ENCODE peak calls at places on chromosomes 7 and 10, in five cellular contexts. One of them, this sample, is unnamed.

GRCh38 chr7:157041004-157041403 is 30.5 kb upstream of the MNX1 start:
- DNase-seq in transverse colon: no peak
- DNase-seq in left ventricle myocardium inferior: no peak
- DNase-seq in mesendoderm: peak; percentile 50
- DNase-seq in naive thymus-derived CD4-positive, alpha-beta T cell: no peak
- DNase-seq in this sample: peak; percentile 58

GRCh38 chr7:51430480-51431086 is 114.0 kb upstream of the COBL start:
- DNase-seq in transverse colon: peak; percentile 45
- DNase-seq in left ventricle myocardium inferior: no peak
- DNase-seq in mesendoderm: peak; percentile 56
- DNase-seq in naive thymus-derived CD4-positive, alpha-beta T cell: peak; percentile 35
- DNase-seq in this sample: peak; percentile 87

GRCh38 chr7:93185303-93186027 is 37.3 kb upstream of the SAMD9L start:
- DNase-seq in transverse colon: no peak
- DNase-seq in left ventricle myocardium inferior: no peak
- DNase-seq in mesendoderm: no peak
- DNase-seq in naive thymus-derived CD4-positive, alpha-beta T cell: no peak
- DNase-seq in this sample: no peak

GRCh38 chr10:4780782-4781181 is 45.2 kb upstream of the AKR1E2 start:
- DNase-seq in transverse colon: no peak
- DNase-seq in left ventricle myocardium inferior: no peak
- DNase-seq in mesendoderm: peak; percentile 14
- DNase-seq in naive thymus-derived CD4-positive, alpha-beta T cell: no peak
- DNase-seq in this sample: no peak

GRCh38 chr7:2520131-2520807 is 695 bp downstream of the LFNG start:
- DNase-seq in transverse colon: peak; percentile 62
- DNase-seq in left ventricle myocardium inferior: no peak
- DNase-seq in mesendoderm: no peak
- DNase-seq in naive thymus-derived CD4-positive, alpha-beta T cell: no peak
- DNase-seq in this sample: peak; percentile 77

GRCh38 chr10:836782-837181 is 94.7 kb downstream of the LARP4B start:
- DNase-seq in transverse colon: no peak
- DNase-seq in left ventricle myocardium inferior: no peak
- DNase-seq in mesendoderm: no peak
- DNase-seq in naive thymus-derived CD4-positive, alpha-beta T cell: no peak
- DNase-seq in this sample: no peak

GRCh38 chr7:112414855-112415490 is 35.3 kb upstream of the IFRD1 start:
- DNase-seq in transverse colon: no peak
- DNase-seq in left ventricle myocardium inferior: no peak
- DNase-seq in mesendoderm: peak; percentile 60
- DNase-seq in naive thymus-derived CD4-positive, alpha-beta T cell: no peak
- DNase-seq in this sample: no peak

GRCh38 chr10:12690525-12691139 is 310.9 kb downstream of the CCDC3 start:
- DNase-seq in transverse colon: no peak
- DNase-seq in left ventricle myocardium inferior: no peak
- DNase-seq in mesendoderm: peak; percentile 12
- DNase-seq in naive thymus-derived CD4-positive, alpha-beta T cell: no peak
- DNase-seq in this sample: no peak

GRCh38 chr7:2313450-2314208 is 612 bp downstream of the SNX8 start:
- DNase-seq in transverse colon: peak; percentile 35
- DNase-seq in left ventricle myocardium inferior: no peak
- DNase-seq in mesendoderm: peak; percentile 13
- DNase-seq in naive thymus-derived CD4-positive, alpha-beta T cell: no peak
- DNase-seq in this sample: no peak

GRCh38 chr10:90885176-90885575 is 13.4 kb downstream of the RPP30 start:
- DNase-seq in transverse colon: no peak
- DNase-seq in left ventricle myocardium inferior: no peak
- DNase-seq in mesendoderm: no peak
- DNase-seq in naive thymus-derived CD4-positive, alpha-beta T cell: no peak
- DNase-seq in this sample: no peak

GRCh38 chr7:116434820-116435341 is 64.7 kb upstream of the CAV2 start:
- DNase-seq in transverse colon: no peak
- DNase-seq in left ventricle myocardium inferior: no peak
- DNase-seq in mesendoderm: no peak
- DNase-seq in naive thymus-derived CD4-positive, alpha-beta T cell: no peak
- DNase-seq in this sample: no peak

DNA sequence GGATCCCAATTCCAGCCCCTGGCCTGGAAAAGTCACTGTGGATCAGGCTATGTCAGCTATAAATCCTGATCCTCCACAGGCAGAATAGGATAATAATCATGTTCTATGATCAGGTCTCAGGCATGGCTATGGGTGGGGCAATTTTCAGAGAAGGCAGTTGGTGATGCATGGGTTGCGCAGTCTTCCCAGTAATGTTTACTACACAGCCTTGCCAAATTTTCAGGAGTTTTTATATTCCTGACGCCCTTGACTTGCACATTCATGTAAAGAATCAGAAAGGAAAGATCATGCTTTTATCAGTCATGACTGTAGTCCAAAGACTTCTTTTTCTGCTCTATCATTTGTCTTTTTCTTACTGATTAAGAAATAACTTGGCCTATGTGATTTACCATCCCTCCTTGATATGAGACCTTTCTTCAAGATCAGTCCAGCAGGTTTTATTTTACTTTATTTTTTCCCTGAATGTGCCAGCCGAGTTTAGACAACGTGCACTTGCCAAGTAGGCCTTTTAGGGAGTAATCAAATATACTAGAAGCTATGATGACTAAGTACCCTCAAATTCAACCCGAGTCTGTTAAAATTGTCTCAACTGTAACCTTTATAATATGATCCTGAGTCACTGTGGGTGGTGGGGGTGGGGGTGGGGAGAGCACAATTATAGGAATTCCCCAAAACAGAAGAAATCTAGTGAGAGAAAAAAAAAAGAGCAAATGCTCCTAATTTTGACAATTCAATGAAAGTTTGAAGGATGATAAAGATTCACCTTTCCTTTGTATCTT is 31.9 kb downstream of the ARL4A start:
- DNase-seq in transverse colon: no peak
- DNase-seq in left ventricle myocardium inferior: no peak
- DNase-seq in mesendoderm: no peak
- DNase-seq in naive thymus-derived CD4-positive, alpha-beta T cell: no peak
- DNase-seq in this sample: no peak
- H3K27ac ChIP-seq in transverse colon: peak overlapping the region; percentile 60
- H3K27ac ChIP-seq in left ventricle myocardium inferior: peak overlapping the region; percentile 82
- H3K27ac ChIP-seq in mesendoderm: no peak overlapping the region
- H3K27ac ChIP-seq in naive thymus-derived CD4-positive, alpha-beta T cell: no peak overlapping the region
- H3K27ac ChIP-seq in this sample: no peak overlapping the region

GRCh38 chr7:130147710-130148325 is 57.4 kb downstream of the TMEM209 start:
- DNase-seq in transverse colon: no peak
- DNase-seq in left ventricle myocardium inferior: no peak
- DNase-seq in mesendoderm: no peak
- DNase-seq in naive thymus-derived CD4-positive, alpha-beta T cell: no peak
- DNase-seq in this sample: no peak
- H3K4me3 ChIP-seq in transverse colon: no peak overlapping the region
- H3K4me3 ChIP-seq in left ventricle myocardium inferior: no peak overlapping the region
- H3K4me3 ChIP-seq in mesendoderm: no peak overlapping the region
- H3K4me3 ChIP-seq in naive thymus-derived CD4-positive, alpha-beta T cell: no peak overlapping the region
- H3K4me3 ChIP-seq in this sample: no peak overlapping the region

GRCh38 chr7:142636751-142637150 is 112.5 kb upstream of the PRSS1 start:
- DNase-seq in transverse colon: no peak
- DNase-seq in left ventricle myocardium inferior: no peak
- DNase-seq in mesendoderm: no peak
- DNase-seq in naive thymus-derived CD4-positive, alpha-beta T cell: no peak
- DNase-seq in this sample: no peak

GRCh38 chr7:142637240-142637639 is 112.0 kb upstream of the PRSS1 start:
- DNase-seq in transverse colon: no peak
- DNase-seq in left ventricle myocardium inferior: no peak
- DNase-seq in mesendoderm: no peak
- DNase-seq in naive thymus-derived CD4-positive, alpha-beta T cell: no peak
- DNase-seq in this sample: no peak

GRCh38 chr7:142642316-142642715 is 107.0 kb upstream of the PRSS1 start:
- DNase-seq in transverse colon: no peak
- DNase-seq in left ventricle myocardium inferior: no peak
- DNase-seq in mesendoderm: no peak
- DNase-seq in naive thymus-derived CD4-positive, alpha-beta T cell: no peak
- DNase-seq in this sample: no peak

GRCh38 chr7:142638581-142638980 is 110.7 kb upstream of the PRSS1 start:
- DNase-seq in transverse colon: no peak
- DNase-seq in left ventricle myocardium inferior: no peak
- DNase-seq in mesendoderm: no peak
- DNase-seq in naive thymus-derived CD4-positive, alpha-beta T cell: no peak
- DNase-seq in this sample: no peak
- H3K27me3 ChIP-seq in transverse colon: peaks cover 23% of the 10 kb centered on the region
- H3K27me3 ChIP-seq in left ventricle myocardium inferior: peaks cover 97% of the 10 kb centered on the region
- H3K27me3 ChIP-seq in mesendoderm: no peaks in the 10 kb centered on the region
- H3K27me3 ChIP-seq in naive thymus-derived CD4-positive, alpha-beta T cell: no peaks in the 10 kb centered on the region
- H3K27me3 ChIP-seq in this sample: peaks cover 7% of the 10 kb centered on the region

DNA sequence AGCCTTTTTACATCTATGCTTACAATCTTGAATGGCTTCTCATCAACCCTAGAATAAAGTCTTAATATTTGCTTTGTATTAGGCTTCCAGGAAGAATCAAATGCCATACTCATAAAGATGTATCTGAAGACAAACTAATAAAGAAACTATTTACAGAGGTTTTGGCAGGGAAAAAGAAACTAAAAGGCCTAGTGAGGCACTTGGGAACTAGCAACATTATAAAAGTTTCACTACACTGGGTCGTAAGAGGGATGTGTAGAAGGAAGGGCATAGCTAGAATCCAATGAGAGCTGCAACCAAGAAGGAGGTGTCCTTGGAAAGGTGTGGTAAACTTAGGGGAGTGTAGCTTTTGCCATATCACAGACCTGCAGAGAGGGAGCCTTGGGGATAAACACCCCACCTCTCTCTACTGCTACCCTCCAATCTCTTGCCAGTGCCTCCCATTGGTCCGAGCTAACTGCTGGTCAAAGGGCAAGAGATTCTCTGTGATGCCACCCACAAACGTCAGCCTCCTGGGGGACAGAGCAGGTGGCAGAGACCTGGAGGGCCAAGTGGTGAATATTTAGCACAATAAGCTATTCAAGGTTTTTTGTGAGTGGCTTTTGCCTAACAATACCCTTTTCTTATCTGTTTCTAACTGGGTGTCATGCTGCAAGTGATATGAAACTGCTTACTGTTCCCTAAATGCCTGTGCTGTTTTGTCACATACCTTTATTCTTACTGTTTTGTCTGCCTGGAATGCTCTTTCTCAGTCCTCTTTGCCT is 60.7 kb downstream of the CPED1 start:
- DNase-seq in transverse colon: no peak
- DNase-seq in left ventricle myocardium inferior: no peak
- DNase-seq in mesendoderm: peak; percentile 56
- DNase-seq in naive thymus-derived CD4-positive, alpha-beta T cell: no peak
- DNase-seq in this sample: peak; percentile 65
- H3K27ac ChIP-seq in transverse colon: no peak overlapping the region
- H3K27ac ChIP-seq in left ventricle myocardium inferior: no peak overlapping the region
- H3K27ac ChIP-seq in mesendoderm: no peak overlapping the region
- H3K27ac ChIP-seq in naive thymus-derived CD4-positive, alpha-beta T cell: no peak overlapping the region
- H3K27ac ChIP-seq in this sample: no peak overlapping the region

GRCh38 chr10:30554443-30554831 is 75.1 kb downstream of the LYZL2 start:
- DNase-seq in transverse colon: no peak
- DNase-seq in left ventricle myocardium inferior: no peak
- DNase-seq in mesendoderm: no peak
- DNase-seq in naive thymus-derived CD4-positive, alpha-beta T cell: no peak
- DNase-seq in this sample: no peak
- H3K4me3 ChIP-seq in transverse colon: peak overlapping the region; percentile 18
- H3K4me3 ChIP-seq in left ventricle myocardium inferior: peak overlapping the region; percentile 51
- H3K4me3 ChIP-seq in mesendoderm: no peak overlapping the region
- H3K4me3 ChIP-seq in naive thymus-derived CD4-positive, alpha-beta T cell: no peak overlapping the region
- H3K4me3 ChIP-seq in this sample: peak overlapping the region; percentile 35

DNA sequence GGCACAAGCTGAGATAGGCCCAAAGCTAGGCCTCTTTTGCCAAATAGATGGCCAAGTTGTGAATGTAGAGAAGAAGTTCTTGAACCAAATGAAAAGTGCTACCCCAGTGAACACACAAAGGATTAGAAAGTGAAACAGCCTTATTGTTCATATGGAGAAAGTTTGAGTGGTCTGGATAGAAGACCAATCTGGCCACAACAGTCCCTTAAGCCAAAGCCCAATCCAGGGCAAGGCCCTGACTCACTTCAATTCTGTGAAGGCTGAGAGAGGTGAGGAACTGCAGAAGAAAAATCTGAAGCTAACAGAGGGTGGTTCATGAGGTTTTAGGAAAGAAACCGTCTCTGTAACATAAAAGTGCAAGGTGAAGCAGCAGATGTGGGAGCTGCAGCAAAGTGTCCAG is 18.7 kb upstream of the ATP6V0A4 start:
- DNase-seq in transverse colon: no peak
- DNase-seq in left ventricle myocardium inferior: no peak
- DNase-seq in mesendoderm: no peak
- DNase-seq in naive thymus-derived CD4-positive, alpha-beta T cell: no peak
- DNase-seq in this sample: no peak
- H3K27me3 ChIP-seq in transverse colon: no peaks in the 10 kb centered on the region
- H3K27me3 ChIP-seq in left ventricle myocardium inferior: no peaks in the 10 kb centered on the region
- H3K27me3 ChIP-seq in mesendoderm: no peaks in the 10 kb centered on the region
- H3K27me3 ChIP-seq in naive thymus-derived CD4-positive, alpha-beta T cell: no peaks in the 10 kb centered on the region
- H3K27me3 ChIP-seq in this sample: no peaks in the 10 kb centered on the region

GRCh38 chr7:150322114-150322832 is 882 bp upstream of the LRRC61 start:
- DNase-seq in transverse colon: no peak
- DNase-seq in left ventricle myocardium inferior: no peak
- DNase-seq in mesendoderm: no peak
- DNase-seq in naive thymus-derived CD4-positive, alpha-beta T cell: peak; percentile 47
- DNase-seq in this sample: peak; percentile 47
- H3K27ac ChIP-seq in transverse colon: peak overlapping the region; percentile 96
- H3K27ac ChIP-seq in left ventricle myocardium inferior: peak overlapping the region; percentile 58
- H3K27ac ChIP-seq in mesendoderm: no peak overlapping the region
- H3K27ac ChIP-seq in naive thymus-derived CD4-positive, alpha-beta T cell: peak overlapping the region; percentile 85
- H3K27ac ChIP-seq in this sample: no peak overlapping the region

DNA sequence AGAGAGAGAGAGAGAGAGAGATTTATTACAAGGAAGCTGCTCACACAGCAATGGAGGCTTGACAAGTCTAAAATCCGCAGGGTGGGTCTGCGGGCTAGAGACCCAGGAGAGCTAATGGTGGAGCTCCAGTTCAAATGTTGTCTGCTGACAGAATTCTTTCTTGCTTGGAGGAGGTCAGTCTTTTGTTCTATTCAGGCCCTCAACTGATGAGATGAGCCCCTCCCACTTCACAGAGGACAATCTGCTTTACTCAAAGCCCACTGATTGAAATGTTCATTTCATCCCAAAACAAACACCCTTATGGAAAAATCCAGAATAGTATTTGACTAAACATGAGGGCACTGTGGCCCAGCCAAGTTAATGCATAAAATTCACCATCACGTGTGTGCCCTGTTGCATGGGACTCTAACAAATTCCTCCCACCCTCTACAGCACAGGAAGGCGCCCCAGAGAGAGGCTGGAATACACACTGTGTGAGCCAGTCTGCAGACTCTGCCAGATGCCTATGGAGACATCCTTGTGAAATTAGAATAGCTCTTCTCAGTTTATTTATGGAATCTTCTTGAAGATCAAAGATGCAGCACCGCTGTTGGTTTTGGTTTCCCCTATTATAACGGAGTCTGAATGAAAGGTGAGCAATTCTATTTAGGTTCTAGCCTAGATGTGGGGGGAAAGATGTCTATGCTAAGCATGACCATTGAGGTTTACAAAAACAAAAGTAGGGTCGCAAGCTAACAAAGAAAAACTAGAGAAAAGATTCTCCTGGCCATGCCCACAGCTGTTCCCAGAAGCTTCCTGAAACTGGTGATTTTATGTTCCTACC is 123.0 kb upstream of the SFMBT2 start:
- DNase-seq in transverse colon: no peak
- DNase-seq in left ventricle myocardium inferior: no peak
- DNase-seq in mesendoderm: peak; percentile 84
- DNase-seq in naive thymus-derived CD4-positive, alpha-beta T cell: no peak
- DNase-seq in this sample: peak; percentile 75
- H3K4me3 ChIP-seq in transverse colon: no peak overlapping the region
- H3K4me3 ChIP-seq in left ventricle myocardium inferior: no peak overlapping the region
- H3K4me3 ChIP-seq in mesendoderm: no peak overlapping the region
- H3K4me3 ChIP-seq in naive thymus-derived CD4-positive, alpha-beta T cell: no peak overlapping the region
- H3K4me3 ChIP-seq in this sample: no peak overlapping the region